ENCODE peak calls at places on chromosomes 5 and 9, in seven cellular contexts. E is body of pancreas; R is HEK293T; A is activated CD8-positive, alpha-beta memory T cell treated with anti-CD3 and anti-CD28 coated beads for 4 hours; J is GM23338; G is mesenteric fat pad; D is NCI-H524 treated with DMSO at 0.1 percent for 48 hours. F is an unnamed sample.

GRCh38 chr5:54902817-54903473 is 82.4 kb downstream of the ESM1 start:
- DNase-seq in E (no peak), R (no peak), A (no peak), J (no peak), G (no peak), D (peak; percentile 59), F (peak; percentile 35)

GRCh38 chr9:32260481-32260880 is 124.0 kb upstream of the ACO1 start:
- DNase-seq in E (no peak), R (no peak), A (no peak), J (no peak), G (no peak), D (no peak), F (no peak)

GRCh38 chr9:137676998-137677397 is 58.2 kb downstream of the EHMT1 start:
- DNase-seq in E (no peak), R (no peak), A (no peak), J (no peak), G (no peak), D (no peak), F (no peak)

GRCh38 chr5:11904270-11904906 is at the start of gene CTNND2:
- DNase-seq in E (peak; percentile 81), R (peak; percentile 49), A (no peak), J (peak; percentile 94), G (no peak), D (peak; percentile 72), F (no peak)

GRCh38 chr5:173234129-173234793 is 745 bp downstream of the NKX2-5 start:
- DNase-seq in E (no peak), R (no peak), A (no peak), J (peak; percentile 69), G (peak; percentile 89), D (no peak), F (no peak)

GRCh38 chr5:124580925-124581821 is 165.3 kb downstream of the ZNF608 start:
- DNase-seq in E (peak; percentile 46), R (no peak), A (no peak), J (peak; percentile 95), G (no peak), D (no peak), F (no peak)

GRCh38 chr5:109693535-109694152 is 3.9 kb downstream of the MAN2A1 start:
- DNase-seq in E (no peak), R (no peak), A (no peak), J (no peak), G (no peak), D (no peak), F (no peak)

GRCh38 chr5:72288923-72289322 is 31.1 kb downstream of the MRPS27 start:
- DNase-seq in E (peak; percentile 26), R (no peak), A (no peak), J (no peak), G (no peak), D (peak; percentile 97), F (no peak)

GRCh38 chr9:5608298-5609254 is 20.3 kb upstream of the RIC1 start:
- DNase-seq in E (no peak), R (no peak), A (no peak), J (no peak), G (no peak), D (no peak), F (no peak)

GRCh38 chr5:170357853-170358497 is 31.2 kb downstream of the KCNMB1 start:
- DNase-seq in E (peak; percentile 73), R (no peak), A (no peak), J (no peak), G (no peak), D (no peak), F (no peak)

GRCh38 chr5:176803943-176804498 is 6.3 kb upstream of the UNC5A start:
- DNase-seq in E (no peak), R (peak; percentile 52), A (no peak), J (peak; percentile 85), G (no peak), D (no peak), F (no peak)

GRCh38 chr5:94274684-94275083 is 343.7 kb downstream of the KIAA0825 start:
- DNase-seq in E (no peak), R (no peak), A (no peak), J (no peak), G (no peak), D (no peak), F (no peak)

GRCh38 chr5:41420509-41421067 is 89.8 kb downstream of the PLCXD3 start:
- DNase-seq in E (no peak), R (no peak), A (no peak), J (no peak), G (no peak), D (no peak), F (no peak)

GRCh38 chr9:124242331-124243194 is 15.2 kb upstream of the NEK6 start:
- DNase-seq in E (no peak), R (no peak), A (no peak), J (peak; percentile 79), G (no peak), D (peak; percentile 96), F (no peak)

GRCh38 chr5:141780952-141781730 is 97.1 kb downstream of the PCDH1 start:
- DNase-seq in E (no peak), R (no peak), A (no peak), J (no peak), G (no peak), D (no peak), F (no peak)

GRCh38 chr5:96569770-96570169 is 92.4 kb upstream of the CAST start:
- DNase-seq in E (no peak), R (no peak), A (no peak), J (no peak), G (no peak), D (no peak), F (no peak)

GRCh38 chr5:56569576-56569975 is 245.8 kb upstream of the MAP3K1 start:
- DNase-seq in E (no peak), R (no peak), A (no peak), J (no peak), G (no peak), D (no peak), F (no peak)

GRCh38 chr9:33162721-33163311 is 4.3 kb downstream of the B4GALT1 start:
- DNase-seq in E (peak; percentile 70), R (no peak), A (no peak), J (no peak), G (no peak), D (no peak), F (no peak)

GRCh38 chr5:159712672-159713071 is 203.6 kb upstream of the ADRA1B start:
- DNase-seq in E (no peak), R (peak; percentile 27), A (no peak), J (no peak), G (no peak), D (no peak), F (no peak)

GRCh38 chr9:21964925-21965385 is 29.2 kb downstream of the CDKN2A start:
- DNase-seq in E (peak; percentile 57), R (no peak), A (peak; percentile 52), J (peak; percentile 41), G (peak; percentile 81), D (no peak), F (no peak)

GRCh38 chr9:77876091-77876490 is 155.5 kb downstream of the GNAQ start:
- DNase-seq in E (no peak), R (peak; percentile 17), A (no peak), J (peak; percentile 44), G (no peak), D (no peak), F (no peak)

GRCh38 chr9:12351293-12351852 is 341.8 kb upstream of the TYRP1 start:
- DNase-seq in E (no peak), R (no peak), A (no peak), J (no peak), G (no peak), D (peak; percentile 28), F (no peak)

GRCh38 chr5:147036691-147037245 is 158.2 kb upstream of the PPP2R2B start:
- DNase-seq in E (no peak), R (no peak), A (no peak), J (no peak), G (no peak), D (no peak), F (no peak)

F was measured in central memory CD8-positive, alpha-beta T cell.